ENCODE peak calls at places on chromosomes 3 and 15, in eight cellular contexts. One of them, this sample, is unnamed.
A peak's percentile ranks its signal among the peaks of the same experiment; 100 is the strongest.

GRCh38 chr3:13712682-13713180 is 163.8 kb downstream of the FBLN2 start:
- DNase-seq in stimulated activated naive CD8-positive, alpha-beta T cell treated with anti-CD3 and anti-CD28 coated beads, Interleukin-15, amount 100 ng/mL, for 72 hours: no peak
- DNase-seq in WTC11: no peak
- DNase-seq in foreskin melanocyte: no peak
- DNase-seq in ovary: no peak
- DNase-seq in T-helper 9 cell: no peak
- DNase-seq in pons: no peak
- DNase-seq in activated CD4-positive, alpha-beta T cell treated with anti-CD3 and anti-CD28 coated beads for 4 hours: no peak
- DNase-seq in this sample: no peak

GRCh38 chr3:197482001-197482400 is 73.8 kb downstream of the BDH1 start:
- DNase-seq in stimulated activated naive CD8-positive, alpha-beta T cell treated with anti-CD3 and anti-CD28 coated beads, Interleukin-15, amount 100 ng/mL, for 72 hours: no peak
- DNase-seq in WTC11: no peak
- DNase-seq in foreskin melanocyte: no peak
- DNase-seq in ovary: no peak
- DNase-seq in T-helper 9 cell: no peak
- DNase-seq in pons: no peak
- DNase-seq in activated CD4-positive, alpha-beta T cell treated with anti-CD3 and anti-CD28 coated beads for 4 hours: no peak
- DNase-seq in this sample: no peak

GRCh38 chr3:194824676-194825075 is 139.0 kb downstream of the FAM43A start:
- DNase-seq in stimulated activated naive CD8-positive, alpha-beta T cell treated with anti-CD3 and anti-CD28 coated beads, Interleukin-15, amount 100 ng/mL, for 72 hours: no peak
- DNase-seq in WTC11: no peak
- DNase-seq in foreskin melanocyte: no peak
- DNase-seq in ovary: no peak
- DNase-seq in T-helper 9 cell: no peak
- DNase-seq in pons: no peak
- DNase-seq in activated CD4-positive, alpha-beta T cell treated with anti-CD3 and anti-CD28 coated beads for 4 hours: no peak
- DNase-seq in this sample: no peak

GRCh38 chr15:89749951-89750559 is 994 bp downstream of the MESP1 start:
- DNase-seq in stimulated activated naive CD8-positive, alpha-beta T cell treated with anti-CD3 and anti-CD28 coated beads, Interleukin-15, amount 100 ng/mL, for 72 hours: peak; percentile 25
- DNase-seq in WTC11: no peak
- DNase-seq in foreskin melanocyte: no peak
- DNase-seq in ovary: no peak
- DNase-seq in T-helper 9 cell: no peak
- DNase-seq in pons: no peak
- DNase-seq in activated CD4-positive, alpha-beta T cell treated with anti-CD3 and anti-CD28 coated beads for 4 hours: no peak
- DNase-seq in this sample: no peak

GRCh38 chr3:160162440-160162839 is 62.8 kb upstream of the C3orf80 start:
- DNase-seq in stimulated activated naive CD8-positive, alpha-beta T cell treated with anti-CD3 and anti-CD28 coated beads, Interleukin-15, amount 100 ng/mL, for 72 hours: no peak
- DNase-seq in WTC11: peak; percentile 74
- DNase-seq in foreskin melanocyte: no peak
- DNase-seq in ovary: no peak
- DNase-seq in T-helper 9 cell: no peak
- DNase-seq in pons: no peak
- DNase-seq in activated CD4-positive, alpha-beta T cell treated with anti-CD3 and anti-CD28 coated beads for 4 hours: no peak
- DNase-seq in this sample: no peak

GRCh38 chr3:148546959-148547358 is 150.7 kb upstream of the AGTR1 start:
- DNase-seq in stimulated activated naive CD8-positive, alpha-beta T cell treated with anti-CD3 and anti-CD28 coated beads, Interleukin-15, amount 100 ng/mL, for 72 hours: no peak
- DNase-seq in WTC11: no peak
- DNase-seq in foreskin melanocyte: no peak
- DNase-seq in ovary: no peak
- DNase-seq in T-helper 9 cell: no peak
- DNase-seq in pons: no peak
- DNase-seq in activated CD4-positive, alpha-beta T cell treated with anti-CD3 and anti-CD28 coated beads for 4 hours: no peak
- DNase-seq in this sample: no peak

GRCh38 chr15:69542028-69542427 is 89.4 kb downstream of the RPLP1 start:
- DNase-seq in stimulated activated naive CD8-positive, alpha-beta T cell treated with anti-CD3 and anti-CD28 coated beads, Interleukin-15, amount 100 ng/mL, for 72 hours: no peak
- DNase-seq in WTC11: no peak
- DNase-seq in foreskin melanocyte: no peak
- DNase-seq in ovary: no peak
- DNase-seq in T-helper 9 cell: no peak
- DNase-seq in pons: no peak
- DNase-seq in activated CD4-positive, alpha-beta T cell treated with anti-CD3 and anti-CD28 coated beads for 4 hours: no peak
- DNase-seq in this sample: no peak

GRCh38 chr15:74988007-74988800 is 7.2 kb upstream of the SCAMP5 start:
- DNase-seq in stimulated activated naive CD8-positive, alpha-beta T cell treated with anti-CD3 and anti-CD28 coated beads, Interleukin-15, amount 100 ng/mL, for 72 hours: peak; percentile 41
- DNase-seq in WTC11: peak; percentile 74
- DNase-seq in foreskin melanocyte: no peak
- DNase-seq in ovary: peak; percentile 13
- DNase-seq in T-helper 9 cell: no peak
- DNase-seq in pons: no peak
- DNase-seq in activated CD4-positive, alpha-beta T cell treated with anti-CD3 and anti-CD28 coated beads for 4 hours: no peak
- DNase-seq in this sample: peak; percentile 64

GRCh38 chr3:133054572-133054971 is 16.4 kb downstream of the TMEM108 start:
- DNase-seq in stimulated activated naive CD8-positive, alpha-beta T cell treated with anti-CD3 and anti-CD28 coated beads, Interleukin-15, amount 100 ng/mL, for 72 hours: no peak
- DNase-seq in WTC11: no peak
- DNase-seq in foreskin melanocyte: no peak
- DNase-seq in ovary: no peak
- DNase-seq in T-helper 9 cell: no peak
- DNase-seq in pons: no peak
- DNase-seq in activated CD4-positive, alpha-beta T cell treated with anti-CD3 and anti-CD28 coated beads for 4 hours: no peak
- DNase-seq in this sample: no peak

GRCh38 chr15:78034495-78035191 is 42.9 kb downstream of the TBC1D2B start:
- DNase-seq in stimulated activated naive CD8-positive, alpha-beta T cell treated with anti-CD3 and anti-CD28 coated beads, Interleukin-15, amount 100 ng/mL, for 72 hours: peak; percentile 62
- DNase-seq in WTC11: no peak
- DNase-seq in foreskin melanocyte: no peak
- DNase-seq in ovary: no peak
- DNase-seq in T-helper 9 cell: peak; percentile 70
- DNase-seq in pons: no peak
- DNase-seq in activated CD4-positive, alpha-beta T cell treated with anti-CD3 and anti-CD28 coated beads for 4 hours: peak; percentile 83
- DNase-seq in this sample: no peak

GRCh38 chr15:41695750-41696436 is 35.7 kb downstream of the MGA start:
- DNase-seq in stimulated activated naive CD8-positive, alpha-beta T cell treated with anti-CD3 and anti-CD28 coated beads, Interleukin-15, amount 100 ng/mL, for 72 hours: peak; percentile 43
- DNase-seq in WTC11: no peak
- DNase-seq in foreskin melanocyte: peak; percentile 53
- DNase-seq in ovary: no peak
- DNase-seq in T-helper 9 cell: peak; percentile 6
- DNase-seq in pons: peak; percentile 53
- DNase-seq in activated CD4-positive, alpha-beta T cell treated with anti-CD3 and anti-CD28 coated beads for 4 hours: peak; percentile 42
- DNase-seq in this sample: peak; percentile 19

This sample was measured in K562.